ENCODE peak calls at places on chromosomes 11 and 22, in four cellular contexts. One of them, this sample, is unnamed.
A peak's percentile ranks its signal among the peaks of the same experiment; 100 is the strongest.

GRCh38 chr11:110433393-110434333 is 3.9 kb downstream of the FDX1 start:
- DNase-seq in WTC11: no peak
- DNase-seq in K562: peak; percentile 31
- DNase-seq in HepG2: peak; percentile 6
- DNase-seq in this sample: no peak

GRCh38 chr22:23219317-23219716 is 39.0 kb downstream of the BCR start:
- DNase-seq in WTC11: no peak
- DNase-seq in K562: peak; percentile 62
- DNase-seq in HepG2: no peak
- DNase-seq in this sample: no peak

GRCh38 chr22:41481131-41481830 is 12.4 kb downstream of the ACO2 start:
- DNase-seq in WTC11: no peak
- DNase-seq in K562: no peak
- DNase-seq in HepG2: no peak
- DNase-seq in this sample: no peak

GRCh38 chr22:39665661-39666431 is 95.3 kb downstream of the CACNA1I start:
- DNase-seq in WTC11: no peak
- DNase-seq in K562: no peak
- DNase-seq in HepG2: no peak
- DNase-seq in this sample: no peak

GRCh38 chr11:92306966-92307504 is 82.4 kb downstream of the FAT3 start:
- DNase-seq in WTC11: no peak
- DNase-seq in K562: no peak
- DNase-seq in HepG2: no peak
- DNase-seq in this sample: no peak

GRCh38 chr11:95502522-95502921 is 271.5 kb upstream of the SESN3 start:
- DNase-seq in WTC11: no peak
- DNase-seq in K562: no peak
- DNase-seq in HepG2: no peak
- DNase-seq in this sample: no peak

GRCh38 chr11:101718406-101718805 is 134.6 kb upstream of the TRPC6 start:
- DNase-seq in WTC11: no peak
- DNase-seq in K562: no peak
- DNase-seq in HepG2: no peak
- DNase-seq in this sample: no peak

GRCh38 chr11:69297926-69298777 is 4.2 kb downstream of the MYEOV start:
- DNase-seq in WTC11: no peak
- DNase-seq in K562: peak; percentile 63
- DNase-seq in HepG2: peak; percentile 78
- DNase-seq in this sample: peak; percentile 91

GRCh38 chr11:46658259-46658658 is 40.9 kb downstream of the ATG13 start:
- DNase-seq in WTC11: no peak
- DNase-seq in K562: no peak
- DNase-seq in HepG2: no peak
- DNase-seq in this sample: no peak

GRCh38 chr11:30454108-30454507 is 131.2 kb downstream of the ARL14EP start:
- DNase-seq in WTC11: no peak
- DNase-seq in K562: no peak
- DNase-seq in HepG2: no peak
- DNase-seq in this sample: no peak

GRCh38 chr22:46009730-46010129 is 32.8 kb upstream of the WNT7B start:
- DNase-seq in WTC11: no peak
- DNase-seq in K562: no peak
- DNase-seq in HepG2: no peak
- DNase-seq in this sample: no peak

GRCh38 chr11:86818466-86819282 is 18.3 kb downstream of the PRSS23 start:
- DNase-seq in WTC11: no peak
- DNase-seq in K562: peak; percentile 49
- DNase-seq in HepG2: peak; percentile 42
- DNase-seq in this sample: peak; percentile 7

GRCh38 chr11:121341609-121342008 is 49.0 kb downstream of the SC5D start:
- DNase-seq in WTC11: no peak
- DNase-seq in K562: no peak
- DNase-seq in HepG2: no peak
- DNase-seq in this sample: no peak

GRCh38 chr11:64752106-64752970 is 7.4 kb downstream of the PYGM start:
- DNase-seq in WTC11: no peak
- DNase-seq in K562: no peak
- DNase-seq in HepG2: no peak
- DNase-seq in this sample: no peak

GRCh38 chr11:64754124-64754918 is 5.5 kb downstream of the PYGM start:
- DNase-seq in WTC11: no peak
- DNase-seq in K562: peak; percentile 82
- DNase-seq in HepG2: no peak
- DNase-seq in this sample: no peak

GRCh38 chr11:64754919-64755662 is 4.7 kb downstream of the PYGM start:
- DNase-seq in WTC11: no peak
- DNase-seq in K562: no peak
- DNase-seq in HepG2: no peak
- DNase-seq in this sample: no peak

GRCh38 chr11:64753019-64753379 is 6.8 kb downstream of the PYGM start:
- DNase-seq in WTC11: no peak
- DNase-seq in K562: no peak
- DNase-seq in HepG2: no peak
- DNase-seq in this sample: no peak

DNA sequence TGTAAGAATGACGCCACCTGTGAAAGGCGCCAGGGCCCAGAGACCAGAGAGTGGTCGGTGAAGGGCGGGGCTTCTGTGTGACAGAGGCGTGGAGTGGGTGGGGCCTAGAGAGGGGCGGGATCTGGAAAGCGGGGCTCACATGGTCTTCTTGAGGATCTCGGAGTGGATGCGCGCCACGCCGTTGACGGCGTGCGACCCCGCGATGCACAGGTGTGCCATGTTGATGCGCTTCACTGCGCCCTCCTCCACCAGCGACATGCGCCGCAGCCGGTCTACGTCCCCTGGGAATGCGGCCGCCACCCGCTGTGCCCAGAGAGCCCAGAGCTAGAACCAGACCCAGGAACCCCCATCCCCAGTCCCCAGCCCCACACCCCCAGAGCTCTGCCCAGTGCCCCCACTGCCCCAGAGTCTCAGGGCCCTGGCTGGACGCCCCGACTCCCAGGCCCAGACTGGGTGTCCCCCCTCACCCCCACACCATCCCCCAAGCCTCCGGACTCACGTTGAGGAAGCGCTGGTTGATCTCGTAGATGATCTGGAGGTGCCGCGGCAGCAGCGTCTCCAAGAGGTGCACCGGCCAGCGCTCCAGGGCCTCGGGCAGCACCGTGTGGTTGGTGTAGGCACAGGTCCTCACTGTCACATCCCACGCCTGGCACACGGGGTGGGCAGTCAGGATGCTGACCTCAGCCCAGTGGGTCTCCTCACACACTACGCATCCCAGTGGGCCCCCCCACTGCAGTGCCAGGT is 6.2 kb downstream of the PYGM start:
- DNase-seq in WTC11: peak; percentile 63
- DNase-seq in K562: peak; percentile 59
- DNase-seq in HepG2: no peak
- DNase-seq in this sample: no peak
- TF ChIP-seq NR2C2 in WTC11: no peak
- TF ChIP-seq NR2C2 in K562: no peak
- TF ChIP-seq NR2C2 in HepG2: no peak
- TF ChIP-seq NR2C2 in this sample: no peak

DNA sequence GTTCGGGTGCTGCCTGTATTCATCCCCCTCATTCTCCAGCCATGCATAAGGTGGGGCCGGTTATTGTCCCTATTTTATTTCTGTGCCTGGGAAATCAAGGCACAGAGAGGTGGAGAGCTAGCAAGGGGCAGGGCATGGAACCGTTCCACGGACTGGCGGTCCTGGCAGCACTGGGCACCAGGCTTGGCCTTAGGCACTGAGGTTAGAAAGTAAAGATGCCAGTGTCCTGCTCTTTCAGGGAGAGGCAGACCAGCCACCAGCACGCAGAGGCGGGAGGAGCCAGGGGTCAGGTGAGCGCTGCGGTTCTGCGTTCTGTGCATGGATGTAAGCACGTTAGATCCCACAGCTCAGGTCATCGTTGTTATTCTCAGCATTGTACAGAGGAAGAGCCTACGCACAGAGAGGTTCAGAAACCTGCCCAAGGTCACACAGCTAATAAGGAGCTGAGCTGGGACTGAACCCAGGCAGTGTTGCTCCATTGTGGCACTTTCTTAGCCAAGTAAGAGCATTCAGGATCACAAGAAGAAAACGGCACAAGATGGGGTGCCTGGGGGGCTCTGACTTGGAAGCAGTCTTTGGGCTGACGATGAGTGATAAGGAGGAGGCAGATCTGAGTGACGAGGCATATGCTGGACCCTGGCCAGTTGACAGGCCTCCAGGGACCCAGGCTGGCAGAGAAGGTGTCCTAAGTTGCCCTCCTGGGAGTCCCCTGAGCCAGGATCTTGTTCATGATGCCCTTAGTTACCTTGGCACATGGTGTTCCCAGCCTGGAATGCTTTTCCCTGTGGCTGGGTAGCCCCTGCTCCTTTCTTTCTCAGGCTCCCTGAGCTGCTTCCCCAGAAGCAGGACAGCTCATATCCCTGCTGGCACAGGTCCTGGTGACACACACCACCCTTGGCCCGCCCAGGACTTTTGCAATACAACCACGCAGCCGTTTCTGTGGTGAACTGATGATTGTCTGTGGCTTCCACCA is 41.1 kb downstream of the OSBPL5 start:
- DNase-seq in WTC11: peak; percentile 9
- DNase-seq in K562: no peak
- DNase-seq in HepG2: no peak
- DNase-seq in this sample: no peak
- TF ChIP-seq NR2C2 in WTC11: no peak
- TF ChIP-seq NR2C2 in K562: no peak
- TF ChIP-seq NR2C2 in HepG2: no peak
- TF ChIP-seq NR2C2 in this sample: no peak

DNA sequence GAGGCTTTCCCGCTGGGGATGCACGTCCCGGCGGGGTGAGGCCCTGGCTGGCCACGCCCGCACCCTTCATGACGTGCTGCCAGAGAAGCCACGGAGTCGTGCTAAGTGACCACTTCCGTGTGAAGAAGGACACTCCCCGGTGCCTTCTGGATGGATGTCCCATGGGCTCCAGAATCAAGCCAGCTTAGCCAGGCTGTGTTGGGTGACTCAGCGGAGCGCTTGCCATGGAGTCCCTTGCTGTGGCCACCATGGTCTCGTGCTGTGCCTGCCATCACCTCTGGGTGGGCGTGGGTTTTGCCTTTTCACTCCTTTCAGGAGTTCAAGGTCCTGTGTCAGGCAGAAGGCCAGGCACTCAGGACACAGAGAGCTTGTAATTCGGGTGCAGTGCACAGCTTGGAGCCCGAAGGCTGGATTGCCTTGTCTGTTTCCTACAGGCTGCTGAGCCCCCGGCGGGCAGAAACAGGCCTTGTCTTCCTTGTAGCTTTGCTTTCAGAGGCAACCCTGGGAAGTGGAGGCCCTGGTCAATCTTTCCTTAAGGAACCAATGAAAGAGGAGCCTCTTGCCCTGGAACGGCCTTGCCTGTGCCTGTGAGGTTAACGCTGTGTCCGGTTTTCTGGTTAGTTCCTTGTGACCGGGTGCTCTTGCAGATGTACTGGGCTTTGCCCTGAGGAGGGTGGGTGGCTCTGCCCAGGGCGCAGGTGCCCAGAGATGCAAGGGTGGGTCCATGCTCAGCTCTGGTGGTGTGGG is 268.6 kb downstream of the TBC1D22A start:
- DNase-seq in WTC11: no peak
- DNase-seq in K562: no peak
- DNase-seq in HepG2: no peak
- DNase-seq in this sample: no peak
- TF ChIP-seq NR2C2 in WTC11: no peak
- TF ChIP-seq NR2C2 in K562: no peak
- TF ChIP-seq NR2C2 in HepG2: no peak
- TF ChIP-seq NR2C2 in this sample: no peak

DNA sequence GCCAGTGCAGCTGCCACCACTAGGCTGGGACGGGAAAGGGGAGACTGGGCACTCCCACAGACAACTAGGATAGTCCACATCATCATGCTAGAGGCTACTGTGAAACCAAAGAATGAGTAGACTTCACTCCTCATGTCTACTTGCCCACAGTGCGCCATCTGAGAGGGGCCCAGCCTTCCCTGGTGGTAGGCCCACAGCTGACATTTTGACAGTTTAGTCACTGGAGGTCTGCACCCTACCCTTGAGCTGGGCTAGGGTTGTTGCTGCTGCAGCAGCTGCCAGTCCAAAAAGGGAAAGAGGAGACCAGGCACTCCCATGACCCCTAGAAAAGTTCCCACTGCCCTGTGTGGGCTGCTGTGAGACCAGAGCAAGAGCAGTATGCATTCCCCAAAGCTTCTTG is 141.2 kb downstream of the DLG2 start:
- DNase-seq in WTC11: no peak
- DNase-seq in K562: no peak
- DNase-seq in HepG2: no peak
- DNase-seq in this sample: no peak
- TF ChIP-seq NR2C2 in WTC11: no peak
- TF ChIP-seq NR2C2 in K562: no peak
- TF ChIP-seq NR2C2 in HepG2: no peak
- TF ChIP-seq NR2C2 in this sample: no peak

GRCh38 chr11:93735627-93736026 is 5.7 kb downstream of the TAF1D start:
- DNase-seq in WTC11: no peak
- DNase-seq in K562: no peak
- DNase-seq in HepG2: no peak
- DNase-seq in this sample: no peak

GRCh38 chr11:93740031-93740801 is 1.1 kb downstream of the TAF1D start:
- DNase-seq in WTC11: peak; percentile 37
- DNase-seq in K562: no peak
- DNase-seq in HepG2: peak; percentile 75
- DNase-seq in this sample: no peak

GRCh38 chr11:93738647-93739081 is 2.6 kb downstream of the TAF1D start:
- DNase-seq in WTC11: no peak
- DNase-seq in K562: no peak
- DNase-seq in HepG2: no peak
- DNase-seq in this sample: no peak

GRCh38 chr11:93736129-93736528 is 5.2 kb downstream of the TAF1D start:
- DNase-seq in WTC11: no peak
- DNase-seq in K562: no peak
- DNase-seq in HepG2: no peak
- DNase-seq in this sample: no peak

DNA sequence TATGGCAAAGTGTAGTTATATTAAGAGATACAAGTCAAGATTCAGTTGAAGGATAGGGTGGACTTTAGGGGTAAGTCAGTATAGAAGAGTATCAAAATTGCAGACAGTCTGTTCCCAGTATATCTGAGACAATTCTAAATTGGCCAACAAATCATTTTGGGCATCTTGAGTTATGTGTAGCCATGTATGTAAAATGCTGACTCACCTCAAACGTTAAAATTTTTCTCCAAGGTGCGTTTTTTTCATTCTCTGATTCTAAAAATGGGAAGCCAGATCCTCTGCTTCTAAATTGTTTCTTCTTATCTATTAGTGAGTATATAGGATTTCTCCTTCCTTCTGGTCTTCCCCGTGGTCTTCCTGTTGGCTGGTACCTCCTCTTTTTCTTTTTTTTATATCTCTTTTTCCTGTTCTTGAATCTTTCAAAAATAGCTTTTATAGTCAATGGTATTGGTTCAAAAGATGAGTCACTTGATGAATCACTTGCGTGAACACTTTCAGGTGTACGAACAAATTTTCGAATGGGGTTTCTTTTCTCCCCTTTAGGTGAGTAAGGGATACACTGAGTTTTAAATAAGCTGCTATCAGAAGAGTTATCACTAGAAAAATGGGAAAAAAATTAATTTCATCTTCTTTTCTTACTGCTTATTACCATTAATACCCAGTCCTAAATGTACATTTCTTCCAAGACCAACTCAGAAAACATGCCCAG is 3.2 kb downstream of the TAF1D start:
- DNase-seq in WTC11: no peak
- DNase-seq in K562: no peak
- DNase-seq in HepG2: no peak
- DNase-seq in this sample: no peak
- TF ChIP-seq NR2C2 in WTC11: no peak
- TF ChIP-seq NR2C2 in K562: no peak
- TF ChIP-seq NR2C2 in HepG2: no peak
- TF ChIP-seq NR2C2 in this sample: no peak

GRCh38 chr22:35863432-35863831 is 145.8 kb downstream of the APOL5 start:
- DNase-seq in WTC11: no peak
- DNase-seq in K562: no peak
- DNase-seq in HepG2: no peak
- DNase-seq in this sample: no peak
- TF ChIP-seq NR2C2 in WTC11: no peak
- TF ChIP-seq NR2C2 in K562: no peak
- TF ChIP-seq NR2C2 in HepG2: no peak
- TF ChIP-seq NR2C2 in this sample: no peak